ENCODE peak calls at places on chromosomes 16 and 17, in six cellular contexts. B is tibial artery, H is SK-N-SH, E is mammary epithelial cell, F is IMR-90, M is dorsolateral prefrontal cortex. I is an unnamed sample.

GRCh38 chr16:88560722-88561484 is 9.3 kb upstream of the ZC3H18 start:
- DNase-seq in B (no peak), H (no peak), E (peak), F (peak), M (no peak), I (no peak)

GRCh38 chr16:20755238-20755637 is 8.6 kb upstream of the ACSM3 start:
- DNase-seq in B (no peak), H (no peak), E (no peak), F (no peak), M (no peak), I (no peak)

GRCh38 chr17:19727466-19728113 is 11.2 kb upstream of the SLC47A2 start:
- DNase-seq in B (peak), H (no peak), E (peak), F (peak), M (peak), I (peak)

GRCh38 chr16:59356709-59357108 is 622.6 kb upstream of the GOT2 start:
- DNase-seq in B (no peak), H (no peak), E (no peak), F (no peak), M (no peak), I (no peak)

GRCh38 chr16:67555795-67556212 is 6.5 kb upstream of the CTCF start:
- DNase-seq in B (no peak), H (no peak), E (peak), F (peak), M (no peak), I (no peak)

GRCh38 chr17:77957215-77957868 is 1.2 kb upstream of the TNRC6C start:
- DNase-seq in B (no peak), H (no peak), E (peak), F (peak), M (peak), I (no peak)

GRCh38 chr17:2929881-2930533 is 133.4 kb downstream of the OR1D5 start:
- DNase-seq in B (no peak), H (peak), E (peak), F (peak), M (no peak), I (peak)

GRCh38 chr16:23874613-23875294 is 39.0 kb downstream of the PRKCB start:
- DNase-seq in B (no peak), H (no peak), E (peak), F (no peak), M (no peak), I (no peak)

GRCh38 chr16:30186782-30187555 is 3.6 kb downstream of the CORO1A start:
- DNase-seq in B (peak), H (peak), E (peak), F (no peak), M (peak), I (peak)

GRCh38 chr16:27181020-27181419 is 22.3 kb upstream of the KDM8 start:
- DNase-seq in B (no peak), H (peak), E (no peak), F (no peak), M (no peak), I (no peak)

GRCh38 chr16:80019395-80019794 is 418.9 kb upstream of the MAF start:
- DNase-seq in B (no peak), H (no peak), E (no peak), F (no peak), M (no peak), I (no peak)

GRCh38 chr17:1956134-1956533 is 69.0 kb downstream of the RTN4RL1 start:
- DNase-seq in B (no peak), H (no peak), E (no peak), F (no peak), M (no peak), I (no peak)

GRCh38 chr16:68371706-68372380 is 61.0 kb downstream of the PRMT7 start:
- DNase-seq in B (no peak), H (no peak), E (no peak), F (no peak), M (no peak), I (peak)

GRCh38 chr16:64051826-64052225 is 1070.0 kb downstream of the CDH11 start:
- DNase-seq in B (no peak), H (no peak), E (peak), F (no peak), M (no peak), I (no peak)

GRCh38 chr16:50229149-50229726 is 37.1 kb upstream of the ADCY7 start:
- DNase-seq in B (no peak), H (no peak), E (no peak), F (no peak), M (no peak), I (no peak)

GRCh38 chr17:82226170-82226808 is 2.6 kb upstream of the SLC16A3 start:
- DNase-seq in B (no peak), H (no peak), E (no peak), F (no peak), M (no peak), I (no peak)

GRCh38 chr17:76193616-76194015 is 46.7 kb downstream of the RNF157 start:
- DNase-seq in B (no peak), H (peak), E (no peak), F (no peak), M (no peak), I (no peak)

GRCh38 chr16:71933913-71934696 is 38.8 kb downstream of the IST1 start:
- DNase-seq in B (no peak), H (no peak), E (peak), F (peak), M (peak), I (no peak)

GRCh38 chr16:14487579-14487978 is 142.5 kb downstream of the PARN start:
- DNase-seq in B (no peak), H (peak), E (no peak), F (no peak), M (no peak), I (no peak)

GRCh38 chr16:47073223-47074155 is 70.3 kb downstream of the NETO2 start:
- DNase-seq in B (no peak), H (no peak), E (no peak), F (no peak), M (no peak), I (no peak)

GRCh38 chr16:59886021-59886420 is 1151.9 kb upstream of the GOT2 start:
- DNase-seq in B (peak), H (no peak), E (peak), F (peak), M (no peak), I (no peak)

GRCh38 chr17:18960803-18961511 is 9.0 kb downstream of the SLC5A10 start:
- DNase-seq in B (peak), H (peak), E (peak), F (peak), M (peak), I (peak)

GRCh38 chr17:1931759-1932579 is 93.2 kb downstream of the RTN4RL1 start:
- DNase-seq in B (no peak), H (no peak), E (peak), F (peak), M (peak), I (peak)

GRCh38 chr17:71764507-71764906 is 356.3 kb upstream of the SOX9 start:
- DNase-seq in B (no peak), H (peak), E (no peak), F (no peak), M (no peak), I (peak)

GRCh38 chr16:49599281-49599680 is 225.7 kb downstream of the C16orf78 start:
- DNase-seq in B (no peak), H (no peak), E (no peak), F (no peak), M (no peak), I (no peak)

GRCh38 chr17:79350516-79350915 is 260.3 kb downstream of the RBFOX3 start:
- DNase-seq in B (no peak), H (no peak), E (no peak), F (no peak), M (no peak), I (no peak)

GRCh38 chr16:21937387-21937829 is 15.8 kb upstream of the UQCRC2 start:
- DNase-seq in B (no peak), H (no peak), E (no peak), F (no peak), M (no peak), I (no peak)

GRCh38 chr17:66625321-66625767 is 209.6 kb upstream of the CACNG5 start:
- DNase-seq in B (no peak), H (peak), E (peak), F (peak), M (no peak), I (no peak)

GRCh38 chr17:16033729-16034349 is 34.2 kb downstream of the TTC19 start:
- DNase-seq in B (no peak), H (no peak), E (no peak), F (no peak), M (no peak), I (no peak)

GRCh38 chr17:72359274-72359673 is 238.5 kb downstream of the SOX9 start:
- DNase-seq in B (no peak), H (no peak), E (no peak), F (no peak), M (no peak), I (no peak)

GRCh38 chr17:59762022-59762825 is 54.8 kb downstream of the VMP1 start:
- DNase-seq in B (no peak), H (no peak), E (peak), F (peak), M (no peak), I (no peak)

GRCh38 chr17:73494955-73495349 is 149.3 kb downstream of the SDK2 start:
- DNase-seq in B (no peak), H (no peak), E (no peak), F (no peak), M (no peak), I (no peak)

GRCh38 chr16:57972285-57972684 is 1.4 kb upstream of the CNGB1 start:
- DNase-seq in B (no peak), H (no peak), E (no peak), F (no peak), M (no peak), I (no peak)

GRCh38 chr17:44109312-44109630 is 14.2 kb downstream of the HDAC5 start:
- DNase-seq in B (no peak), H (no peak), E (no peak), F (no peak), M (no peak), I (no peak)
- H3K27ac ChIP-seq in B (peak), H (peak), E (no peak), F (peak), M (peak), I (peak)

DNA sequence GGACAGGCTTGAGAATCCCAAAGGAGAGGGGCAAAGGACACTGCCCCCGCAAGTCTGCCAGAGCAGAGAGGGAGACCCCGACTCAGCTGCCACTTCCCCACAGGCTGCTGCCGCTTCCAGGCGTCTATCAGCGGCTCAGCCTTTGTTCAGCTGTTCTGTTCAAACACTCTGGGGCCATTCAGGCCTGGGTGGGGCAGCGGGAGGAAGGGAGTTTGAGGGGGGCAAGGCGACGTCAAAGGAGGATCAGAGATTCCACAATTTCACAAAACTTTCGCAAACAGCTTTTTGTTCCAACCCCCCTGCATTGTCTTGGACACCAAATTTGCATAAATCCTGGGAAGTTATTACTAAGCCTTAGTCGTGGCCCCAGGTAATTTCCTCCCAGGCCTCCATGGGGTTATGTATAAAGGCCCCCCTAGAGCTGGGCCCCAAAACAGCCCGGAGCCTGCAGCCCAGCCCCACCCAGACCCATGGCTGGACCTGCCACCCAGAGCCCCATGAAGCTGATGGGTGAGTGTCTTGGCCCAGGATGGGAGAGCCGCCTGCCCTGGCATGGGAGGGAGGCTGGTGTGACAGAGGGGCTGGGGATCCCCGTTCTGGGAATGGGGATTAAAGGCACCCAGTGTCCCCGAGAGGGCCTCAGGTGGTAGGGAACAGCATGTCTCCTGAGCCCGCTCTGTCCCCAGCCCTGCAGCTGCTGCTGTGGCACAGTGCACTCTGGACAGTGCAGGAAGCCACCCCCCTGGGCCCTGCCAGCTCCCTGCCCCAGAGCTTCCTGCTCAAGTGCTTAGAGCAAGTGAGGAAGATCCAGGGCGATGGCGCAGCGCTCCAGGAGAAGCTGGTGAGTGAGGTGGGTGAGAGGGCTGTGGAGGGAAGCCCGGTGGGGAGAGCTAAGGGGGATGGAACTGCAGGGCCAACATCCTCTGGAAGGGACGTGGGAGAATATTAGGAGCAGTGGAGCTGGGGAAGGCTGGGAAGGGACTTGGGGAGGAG is at the start of gene CSF3:
- DNase-seq in B (no peak), H (peak), E (peak), F (no peak), M (no peak), I (no peak)
- H3K4me3 ChIP-seq in B (no peak), H (no peak), E (no peak), F (no peak), M (no peak), I (no peak)

GRCh38 chr16:73047536-73048291 is at the start of gene ZFHX3:
- DNase-seq in B (peak), H (peak), E (peak), F (peak), M (no peak), I (peak)

GRCh38 chr16:73046484-73047214 is 1.3 kb downstream of the ZFHX3 start:
- DNase-seq in B (peak), H (no peak), E (no peak), F (no peak), M (no peak), I (no peak)

GRCh38 chr16:73048292-73049050 is 543 bp upstream of the ZFHX3 start:
- DNase-seq in B (peak), H (peak), E (no peak), F (no peak), M (no peak), I (peak)

GRCh38 chr16:73049051-73049910 is 1.4 kb upstream of the ZFHX3 start:
- DNase-seq in B (peak), H (no peak), E (no peak), F (no peak), M (no peak), I (no peak)

GRCh38 chr16:73047221-73047535 is 750 bp downstream of the ZFHX3 start:
- DNase-seq in B (peak), H (no peak), E (no peak), F (peak), M (no peak), I (no peak)
- H3K27ac ChIP-seq in B (peak), H (peak), E (no peak), F (peak), M (peak), I (peak)

GRCh38 chr16:4272114-4272954 is 489 bp downstream of the TFAP4 start:
- DNase-seq in B (peak), H (peak), E (peak), F (no peak), M (peak), I (peak)

GRCh38 chr16:4270595-4270994 is 2.2 kb downstream of the TFAP4 start:
- DNase-seq in B (no peak), H (no peak), E (no peak), F (no peak), M (no peak), I (no peak)

GRCh38 chr16:4270091-4270490 is 2.7 kb downstream of the TFAP4 start:
- DNase-seq in B (no peak), H (no peak), E (no peak), F (no peak), M (no peak), I (no peak)

GRCh38 chr16:4273858-4274291 is 1.1 kb upstream of the TFAP4 start:
- DNase-seq in B (peak), H (peak), E (peak), F (peak), M (peak), I (peak)

GRCh38 chr16:4271176-4272113 is 1.4 kb downstream of the TFAP4 start:
- DNase-seq in B (peak), H (peak), E (peak), F (peak), M (peak), I (peak)
- H3K4me3 ChIP-seq in B (peak), H (peak), E (peak), F (peak), M (peak), I (peak)

DNA sequence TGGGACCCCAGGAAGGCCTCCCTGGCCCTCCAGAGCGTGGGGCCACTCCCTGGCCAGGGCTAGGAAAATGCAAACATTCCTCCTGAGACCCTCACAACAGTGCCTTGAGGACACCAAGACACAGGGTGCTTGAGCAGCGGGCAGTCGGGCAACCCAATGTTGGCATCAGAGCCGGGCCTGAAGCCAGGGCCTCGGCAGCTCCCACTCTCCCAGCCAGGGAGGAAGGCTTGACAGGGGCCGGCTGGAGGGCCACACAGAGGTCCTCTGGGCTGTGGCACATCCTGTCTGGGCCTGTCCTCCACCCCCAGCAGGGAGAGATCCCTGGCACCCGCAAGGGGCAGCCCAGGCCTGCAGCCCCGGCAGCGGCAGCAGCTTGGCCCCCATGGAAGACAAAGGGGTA is 12.3 kb upstream of the KRT17 start:
- DNase-seq in B (no peak), H (no peak), E (no peak), F (no peak), M (no peak), I (no peak)
- H3K27ac ChIP-seq in B (no peak), H (no peak), E (no peak), F (no peak), M (no peak), I (no peak)